ENCODE peak calls at places on chromosome 13, in ten cellular contexts. N is activated naive CD8-positive, alpha-beta T cell treated with anti-CD3 and anti-CD28 coated beads, Interleukin-2, amount 10 ng/mL, durations not matched to agents 7 days and 5 days; R is astrocyte of the hippocampus; Z is mesothelial cell of epicardium; I is iris pigment epithelial cell; H is tibial artery; J is GM12864; K is Ammon's horn; G is nucleus accumbens; B is BJ. S is an unnamed sample.

GRCh38 chr13:36432106-36432544 is at the start of gene CCNA1:
- DNase-seq in N (peak; percentile 56), R (peak; percentile 69), Z (peak; percentile 57), I (no peak), H (no peak), J (no peak), K (peak; percentile 63), G (peak; percentile 29), B (no peak), S (peak; percentile 23)

GRCh38 chr13:32895296-32895695 is 120.9 kb upstream of the KL start:
- DNase-seq in N (no peak), R (no peak), Z (no peak), I (no peak), H (no peak), J (no peak), K (no peak), G (no peak), B (no peak), S (no peak)

GRCh38 chr13:113916330-113916815 is 52.5 kb upstream of the GAS6 start:
- DNase-seq in N (no peak), R (no peak), Z (no peak), I (peak; percentile 79), H (no peak), J (no peak), K (no peak), G (no peak), B (no peak), S (no peak)

GRCh38 chr13:39201075-39201630 is 162.9 kb downstream of the NHLRC3 start:
- DNase-seq in N (no peak), R (no peak), Z (no peak), I (no peak), H (no peak), J (no peak), K (no peak), G (no peak), B (no peak), S (no peak)

GRCh38 chr13:66312312-66313087 is 917.6 kb downstream of the PCDH9 start:
- DNase-seq in N (no peak), R (peak; percentile 76), Z (no peak), I (peak; percentile 92), H (no peak), J (no peak), K (no peak), G (no peak), B (peak; percentile 77), S (no peak)

GRCh38 chr13:29858667-29859066 is 8.2 kb upstream of the UBL3 start:
- DNase-seq in N (no peak), R (no peak), Z (no peak), I (no peak), H (no peak), J (no peak), K (no peak), G (no peak), B (no peak), S (no peak)

GRCh38 chr13:48804836-48805601 is 151.3 kb downstream of the CYSLTR2 start:
- DNase-seq in N (no peak), R (no peak), Z (no peak), I (peak; percentile 56), H (no peak), J (no peak), K (no peak), G (no peak), B (no peak), S (no peak)

GRCh38 chr13:108102771-108103170 is 112.6 kb downstream of the LIG4 start:
- DNase-seq in N (no peak), R (no peak), Z (no peak), I (peak; percentile 28), H (no peak), J (no peak), K (no peak), G (no peak), B (no peak), S (no peak)

GRCh38 chr13:59043016-59043415 is 1120.7 kb downstream of the DIAPH3 start:
- DNase-seq in N (no peak), R (no peak), Z (no peak), I (no peak), H (no peak), J (no peak), K (no peak), G (no peak), B (no peak), S (no peak)

GRCh38 chr13:31045621-31046081 is 113.2 kb downstream of the TEX26 start:
- DNase-seq in N (peak; percentile 57), R (peak; percentile 86), Z (no peak), I (peak; percentile 98), H (peak; percentile 53), J (peak; percentile 3), K (no peak), G (no peak), B (peak; percentile 85), S (no peak)

GRCh38 chr13:84864341-84864740 is 934.9 kb downstream of the SLITRK6 start:
- DNase-seq in N (no peak), R (no peak), Z (no peak), I (no peak), H (no peak), J (no peak), K (no peak), G (no peak), B (no peak), S (no peak)

GRCh38 chr13:112849500-112849899 is 119.5 kb upstream of the MCF2L start:
- DNase-seq in N (no peak), R (peak; percentile 53), Z (no peak), I (peak; percentile 15), H (no peak), J (no peak), K (peak; percentile 42), G (no peak), B (no peak), S (no peak)

GRCh38 chr13:29758591-29759114 is 91.8 kb downstream of the UBL3 start:
- DNase-seq in N (peak; percentile 33), R (no peak), Z (no peak), I (no peak), H (no peak), J (peak; percentile 83), K (peak; percentile 72), G (no peak), B (no peak), S (peak; percentile 22)

GRCh38 chr13:75458696-75459422 is 23.1 kb downstream of the TBC1D4 start:
- DNase-seq in N (no peak), R (no peak), Z (no peak), I (peak; percentile 16), H (no peak), J (peak; percentile 64), K (no peak), G (no peak), B (no peak), S (no peak)

GRCh38 chr13:110364081-110364480 is 57.0 kb downstream of the COL4A2 start:
- DNase-seq in N (no peak), R (no peak), Z (no peak), I (no peak), H (no peak), J (no peak), K (no peak), G (no peak), B (no peak), S (no peak)

GRCh38 chr13:45782327-45783045 is 69.1 kb downstream of the SIAH3 start:
- DNase-seq in N (no peak), R (no peak), Z (no peak), I (no peak), H (no peak), J (no peak), K (no peak), G (no peak), B (no peak), S (no peak)

GRCh38 chr13:94707400-94708021 is 4.8 kb downstream of the SOX21 start:
- DNase-seq in N (peak; percentile 31), R (peak; percentile 70), Z (peak; percentile 42), I (no peak), H (no peak), J (no peak), K (peak; percentile 41), G (peak; percentile 27), B (no peak), S (no peak)

GRCh38 chr13:101447852-101448251 is 4.6 kb upstream of the ITGBL1 start:
- DNase-seq in N (no peak), R (no peak), Z (no peak), I (peak; percentile 40), H (no peak), J (no peak), K (no peak), G (no peak), B (no peak), S (no peak)

GRCh38 chr13:56166864-56167263 is 973.9 kb upstream of the PRR20A start:
- DNase-seq in N (no peak), R (no peak), Z (no peak), I (no peak), H (no peak), J (no peak), K (no peak), G (no peak), B (no peak), S (no peak)

GRCh38 chr13:97107815-97108534 is 113.7 kb upstream of the OXGR1 start:
- DNase-seq in N (no peak), R (no peak), Z (no peak), I (peak; percentile 75), H (no peak), J (no peak), K (no peak), G (no peak), B (no peak), S (no peak)

GRCh38 chr13:79745141-79745540 is 264.2 kb downstream of the NDFIP2 start:
- DNase-seq in N (no peak), R (no peak), Z (no peak), I (no peak), H (no peak), J (no peak), K (no peak), G (no peak), B (no peak), S (no peak)

S was measured in activated B cell treated with CpG ODN at 0.5 μM for 24 hours.